ENCODE peak calls at places on chromosomes 1 and 21, in seven cellular contexts. Q is trophoblast cell, L is neuronal stem cell, M is PC-3, T is MM.1S, S is K562, K is neural progenitor cell. B is an unnamed sample.

GRCh38 chr21:39788383-39788782 is 43.4 kb downstream of the IGSF5 start:
- DNase-seq in K (peak; percentile 91), M (peak; percentile 89), T (peak; percentile 51), S (peak; percentile 34), L (peak; percentile 77), Q (peak; percentile 95), B (peak; percentile 48)

GRCh38 chr1:2502661-2503553 is 23.5 kb downstream of the PANK4 start:
- DNase-seq in M (no peak), K (no peak), L (no peak), Q (no peak), S (no peak), T (no peak), B (no peak)

GRCh38 chr1:216705686-216706085 is 17.5 kb downstream of the ESRRG start:
- DNase-seq in K (no peak), L (no peak), S (no peak), M (no peak), Q (no peak), T (no peak), B (no peak)

GRCh38 chr1:28078680-28079626 is 9.5 kb downstream of the EYA3 start:
- DNase-seq in Q (peak; percentile 74), M (peak; percentile 36), T (no peak), K (no peak), S (no peak), L (no peak), B (no peak)

GRCh38 chr1:191162762-191163161 is 685.1 kb upstream of the BRINP3 start:
- DNase-seq in L (no peak), Q (no peak), K (no peak), S (no peak), M (no peak), T (no peak), B (no peak)

GRCh38 chr21:44065428-44065827 is 41.8 kb upstream of the PWP2 start:
- DNase-seq in T (no peak), S (no peak), K (no peak), L (no peak), Q (no peak), M (no peak), B (no peak)

GRCh38 chr1:205505791-205506190 is 1.3 kb downstream of the CDK18 start:
- DNase-seq in K (no peak), S (peak; percentile 43), T (no peak), L (no peak), M (peak; percentile 20), Q (no peak), B (no peak)

GRCh38 chr1:235207202-235207565 is 46.1 kb upstream of the RBM34 start:
- DNase-seq in S (no peak), L (no peak), Q (no peak), M (no peak), K (no peak), T (peak; percentile 60), B (no peak)

GRCh38 chr1:100443739-100444571 is 91.6 kb downstream of the CDC14A start:
- DNase-seq in K (no peak), T (peak; percentile 36), M (peak; percentile 23), Q (peak; percentile 50), S (no peak), L (no peak), B (no peak)

GRCh38 chr1:247329097-247329617 is 2.5 kb downstream of the ZNF496 start:
- DNase-seq in Q (no peak), S (no peak), T (no peak), K (no peak), M (no peak), L (no peak), B (no peak)

GRCh38 chr21:46323227-46323709 is 402 bp downstream of the C21orf58 start:
- DNase-seq in K (peak; percentile 52), M (no peak), S (no peak), T (peak; percentile 55), L (no peak), Q (no peak), B (peak; percentile 72)

GRCh38 chr1:50959303-50959912 is 659 bp downstream of the FAF1 start:
- DNase-seq in T (no peak), K (no peak), L (no peak), M (peak; percentile 42), S (peak; percentile 42), Q (peak; percentile 28), B (peak; percentile 62)

GRCh38 chr1:101308935-101309333 is 72.1 kb downstream of the S1PR1 start:
- DNase-seq in T (no peak), L (no peak), S (no peak), Q (peak; percentile 75), M (no peak), K (no peak), B (peak; percentile 53)

GRCh38 chr1:193221641-193222040 is 35.2 kb upstream of the B3GALT2 start:
- DNase-seq in M (no peak), K (no peak), T (no peak), L (no peak), S (no peak), Q (no peak), B (no peak)

GRCh38 chr1:39080884-39081265 is 54.7 kb downstream of the NDUFS5 start:
- DNase-seq in L (peak; percentile 82), K (peak; percentile 93), T (no peak), M (no peak), Q (no peak), S (peak; percentile 83), B (no peak)

GRCh38 chr1:199313444-199313843 is 674.6 kb downstream of the PTPRC start:
- DNase-seq in M (no peak), L (no peak), Q (no peak), K (no peak), S (no peak), T (no peak), B (no peak)

GRCh38 chr1:68043443-68044090 is 6.9 kb downstream of the DIRAS3 start:
- DNase-seq in T (no peak), K (no peak), M (no peak), S (no peak), Q (no peak), L (no peak), B (no peak)

GRCh38 chr21:42061866-42062542 is 9.1 kb upstream of the UMODL1 start:
- DNase-seq in Q (no peak), L (no peak), S (no peak), M (no peak), T (peak; percentile 98), K (peak; percentile 27), B (peak; percentile 75)

GRCh38 chr1:222711319-222712252 is 705 bp downstream of the AIDA start:
- DNase-seq in M (peak; percentile 94), T (peak; percentile 74), L (peak; percentile 30), S (peak; percentile 86), Q (peak; percentile 85), K (peak; percentile 63), B (peak; percentile 71)

GRCh38 chr1:21909787-21910503 is 27.2 kb downstream of the HSPG2 start:
- DNase-seq in M (no peak), K (peak; percentile 81), T (no peak), Q (no peak), S (no peak), L (peak; percentile 47), B (no peak)

GRCh38 chr1:9901148-9902059 is 8.7 kb downstream of the CTNNBIP1 start:
- DNase-seq in M (no peak), S (no peak), L (no peak), K (no peak), Q (no peak), T (no peak), B (no peak)

DNA sequence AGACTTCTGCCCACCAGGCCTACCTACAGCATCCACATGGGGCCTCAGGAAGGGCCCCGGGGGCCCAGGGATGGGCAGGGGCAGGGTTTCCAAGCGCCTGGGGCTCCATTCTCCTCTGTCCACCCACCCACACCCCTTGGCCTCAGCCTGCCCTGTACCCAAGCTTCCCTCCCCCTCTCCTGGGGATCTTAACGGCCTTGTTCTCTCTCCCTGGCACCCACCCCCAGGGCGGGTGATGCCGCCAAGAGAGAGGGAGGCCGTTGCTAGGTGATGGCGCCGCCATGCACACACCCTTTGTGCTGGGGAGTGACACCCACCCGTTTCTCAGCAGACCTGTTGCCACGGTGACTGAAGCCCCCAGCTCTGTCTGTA is 7.5 kb downstream of the GPR37L1 start:
- DNase-seq in M (no peak), T (peak; percentile 4), Q (no peak), K (peak; percentile 16), L (no peak), S (no peak), B (no peak)
- H3K36me3 ChIP-seq in M (no peaks in the 10 kb centered on the region), T (no peaks in the 10 kb centered on the region), Q (peaks cover 17% of the 10 kb centered on the region), K (no peaks in the 10 kb centered on the region), L (peaks cover 28% of the 10 kb centered on the region), S (peaks cover 24% of the 10 kb centered on the region), B (peaks cover 8% of the 10 kb centered on the region)

GRCh38 chr1:209825591-209826433 is 2.0 kb upstream of the UTP25 start:
- DNase-seq in Q (no peak), L (no peak), T (no peak), M (peak; percentile 96), S (no peak), K (no peak), B (no peak)

GRCh38 chr1:209830722-209831121 is 3.0 kb downstream of the UTP25 start:
- DNase-seq in L (no peak), T (no peak), S (no peak), K (no peak), M (no peak), Q (no peak), B (no peak)

GRCh38 chr1:209831615-209832014 is 3.8 kb downstream of the UTP25 start:
- DNase-seq in L (no peak), Q (no peak), S (no peak), K (no peak), M (peak; percentile 62), T (no peak), B (no peak)

GRCh38 chr1:209827384-209828261 is at the start of gene UTP25:
- DNase-seq in K (peak; percentile 96), M (peak; percentile 99), L (peak; percentile 87), Q (peak; percentile 97), T (peak; percentile 99), S (peak; percentile 91), B (peak; percentile 98)

GRCh38 chr1:209829716-209830115 is 1.9 kb downstream of the UTP25 start:
- DNase-seq in M (peak; percentile 26), L (no peak), T (no peak), K (no peak), S (no peak), Q (no peak), B (no peak)
- H3K9ac ChIP-seq in M (no peak overlapping the region), L (no peak overlapping the region), T (no peak overlapping the region), K (no peak overlapping the region), S (no peak overlapping the region), Q (no peak overlapping the region), B (no peak overlapping the region)

GRCh38 chr1:113096493-113096892 is 23.5 kb downstream of the LRIG2 start:
- DNase-seq in L (no peak), T (no peak), M (no peak), S (no peak), Q (no peak), K (no peak), B (no peak)
- H3K36me3 ChIP-seq in L (peaks cover 97% of the 10 kb centered on the region), T (no peaks in the 10 kb centered on the region), M (peaks cover 55% of the 10 kb centered on the region), S (peaks cover 87% of the 10 kb centered on the region), Q (peaks cover 8% of the 10 kb centered on the region), K (peaks cover 36% of the 10 kb centered on the region), B (peaks cover 52% of the 10 kb centered on the region)

DNA sequence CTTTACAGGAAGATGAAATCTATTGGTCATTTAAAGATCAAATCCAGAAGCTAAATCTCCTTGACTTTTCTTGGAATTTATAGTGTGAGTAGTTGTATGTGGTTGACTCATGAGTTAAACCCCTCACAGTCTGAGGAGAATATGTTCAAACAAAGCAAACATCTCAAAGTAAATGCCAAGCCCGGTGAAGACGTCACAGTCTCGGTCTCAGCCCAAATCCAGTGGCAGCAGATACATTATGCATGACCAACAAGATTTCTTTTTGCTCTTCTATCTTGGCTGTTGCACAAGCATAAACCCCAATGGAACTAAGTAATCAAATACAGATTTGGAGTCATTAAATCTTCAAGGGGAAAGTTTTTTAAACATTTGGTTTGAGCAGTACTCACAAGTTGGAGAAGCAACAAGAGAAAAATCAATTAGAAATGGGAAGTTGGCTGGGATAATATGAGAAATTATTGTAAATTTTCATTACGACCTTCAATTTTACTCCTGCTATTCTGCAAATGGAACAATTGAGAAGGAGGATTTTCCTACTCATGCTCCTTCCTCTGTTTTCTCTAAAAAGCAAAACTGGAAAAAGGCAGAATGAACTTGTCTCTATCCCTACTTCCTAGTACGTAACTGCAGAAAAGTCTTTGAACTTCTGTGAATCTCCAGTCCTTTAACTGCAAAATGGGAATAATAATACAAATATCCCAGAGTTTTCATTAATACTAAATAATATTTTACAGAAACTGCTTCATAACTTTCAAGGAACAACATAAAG is 575.8 kb downstream of the NUF2 start:
- DNase-seq in K (no peak), S (no peak), M (no peak), L (no peak), Q (no peak), T (no peak), B (no peak)
- H3K9ac ChIP-seq in K (no peak overlapping the region), S (no peak overlapping the region), M (no peak overlapping the region), L (no peak overlapping the region), Q (no peak overlapping the region), T (no peak overlapping the region), B (no peak overlapping the region)